ENCODE peak calls at places on chromosomes 5 and 9, in eight cellular contexts. B is activated T-cell treated with anti-CD3 and anti-CD28 coated beads for 1 hour; N is lung microvascular endothelial cell; W is brain microvascular endothelial cell; P is NCI-H460; S is activated naive CD8-positive, alpha-beta T cell treated with anti-CD3 and anti-CD28 coated beads, Interleukin-2, amount 50 U/mL, for 16 hours; X is activated CD8-positive, alpha-beta memory T cell treated with anti-CD3 and anti-CD28 coated beads for 4 hours; T is mammary epithelial cell. Y is an unnamed sample.

GRCh38 chr9:94472766-94473165 is 82.1 kb upstream of the PCAT7 start:
- DNase-seq in B (no peak), N (no peak), W (peak), P (no peak), S (no peak), X (no peak), T (no peak), Y (no peak)

GRCh38 chr5:15365040-15365439 is 134.9 kb upstream of the FBXL7 start:
- DNase-seq in B (no peak), N (peak), W (no peak), P (no peak), S (no peak), X (no peak), T (no peak), Y (no peak)

GRCh38 chr5:132418876-132419275 is 49.4 kb downstream of the SLC22A5 start:
- DNase-seq in B (no peak), N (no peak), W (no peak), P (no peak), S (no peak), X (no peak), T (no peak), Y (no peak)

GRCh38 chr9:124042168-124042775 is 30.7 kb downstream of the LHX2 start:
- DNase-seq in B (no peak), N (no peak), W (no peak), P (no peak), S (no peak), X (no peak), T (no peak), Y (no peak)

GRCh38 chr5:20105915-20106314 is 117.9 kb upstream of the CDH18 start:
- DNase-seq in B (no peak), N (no peak), W (no peak), P (no peak), S (no peak), X (no peak), T (no peak), Y (no peak)

GRCh38 chr5:71600783-71601182 is 13.6 kb downstream of the MCCC2 start:
- DNase-seq in B (no peak), N (peak), W (no peak), P (no peak), S (no peak), X (no peak), T (no peak), Y (no peak)

GRCh38 chr9:137253717-137254623 is 1.2 kb upstream of the NELFB start:
- DNase-seq in B (no peak), N (no peak), W (no peak), P (no peak), S (no peak), X (no peak), T (no peak), Y (no peak)

GRCh38 chr9:34493972-34494535 is 28.7 kb downstream of the ENHO start:
- DNase-seq in B (peak), N (peak), W (peak), P (peak), S (no peak), X (no peak), T (peak), Y (no peak)

GRCh38 chr5:148384389-148384756 is 615 bp downstream of the FBXO38 start:
- DNase-seq in B (no peak), N (peak), W (no peak), P (no peak), S (peak), X (no peak), T (peak), Y (no peak)

GRCh38 chr9:101356619-101357018 is 28.2 kb downstream of the BAAT start:
- DNase-seq in B (no peak), N (no peak), W (no peak), P (no peak), S (no peak), X (no peak), T (no peak), Y (no peak)

GRCh38 chr5:10543585-10544040 is 20.3 kb upstream of the ANKRD33B start:
- DNase-seq in B (no peak), N (no peak), W (no peak), P (no peak), S (no peak), X (no peak), T (no peak), Y (no peak)

GRCh38 chr5:393846-394275 is 49.1 kb upstream of the EXOC3 start:
- DNase-seq in B (no peak), N (no peak), W (no peak), P (no peak), S (no peak), X (no peak), T (no peak), Y (no peak)

GRCh38 chr9:2570615-2571479 is 50.7 kb upstream of the VLDLR start:
- DNase-seq in B (no peak), N (peak), W (peak), P (peak), S (no peak), X (no peak), T (peak), Y (no peak)

GRCh38 chr5:151086905-151087360 is 6.1 kb upstream of the TNIP1 start:
- DNase-seq in B (peak), N (peak), W (no peak), P (no peak), S (no peak), X (no peak), T (no peak), Y (peak)

GRCh38 chr5:16880547-16880946 is 55.5 kb downstream of the MYO10 start:
- DNase-seq in B (no peak), N (no peak), W (no peak), P (no peak), S (no peak), X (no peak), T (no peak), Y (no peak)